ENCODE peak calls at places on chromosomes 4 and X, in six cellular contexts. I is AG04449, U is GM12865, O is activated T-cell treated with anti-CD3 and anti-CD28 coated beads for 48 hours, D is immature natural killer cell, W is EL. Y is an unnamed sample.
A peak's percentile ranks its signal among the peaks of the same experiment; 100 is the strongest.

GRCh38 chrX:48904626-48905025 is 6.8 kb downstream of the SLC35A2 start:
- DNase-seq in D (no peak), W (no peak), I (no peak), O (no peak), U (no peak), Y (no peak)

GRCh38 chrX:49910344-49910743 is 12.1 kb upstream of the CLCN5 start:
- DNase-seq in I (no peak), O (no peak), D (no peak), W (no peak), U (peak; percentile 36), Y (no peak)

GRCh38 chrX:136765957-136766356 is 14.8 kb downstream of the ARHGEF6 start:
- DNase-seq in D (no peak), U (no peak), W (no peak), I (no peak), O (no peak), Y (no peak)

GRCh38 chr4:62644372-62644771 is 1444.2 kb downstream of the ADGRL3 start:
- DNase-seq in I (no peak), D (no peak), U (peak; percentile 8), O (no peak), W (no peak), Y (no peak)

GRCh38 chrX:135985974-135986312 is 708 bp downstream of the SLC9A6 start:
- DNase-seq in U (no peak), I (no peak), D (no peak), W (no peak), O (no peak), Y (no peak)

GRCh38 chr4:184234155-184234554 is 16.5 kb upstream of the ENPP6 start:
- DNase-seq in W (no peak), D (no peak), I (no peak), O (no peak), U (no peak), Y (no peak)

GRCh38 chr4:148730766-148731165 is 288.6 kb upstream of the NR3C2 start:
- DNase-seq in W (no peak), D (no peak), U (no peak), O (no peak), I (no peak), Y (no peak)

GRCh38 chr4:159227984-159228383 is 125.1 kb downstream of the RAPGEF2 start:
- DNase-seq in D (no peak), U (no peak), I (peak; percentile 42), O (no peak), W (peak; percentile 87), Y (peak; percentile 80)

GRCh38 chr4:77950204-77950603 is 87.6 kb downstream of the MRPL1 start:
- DNase-seq in I (no peak), W (no peak), U (no peak), O (no peak), D (no peak), Y (no peak)

GRCh38 chr4:88610771-88611170 is 18.5 kb downstream of the HERC3 start:
- DNase-seq in O (no peak), U (no peak), W (no peak), D (no peak), I (no peak), Y (no peak)

GRCh38 chr4:186725422-186726149 is 1.9 kb upstream of the FAT1 start:
- DNase-seq in W (peak; percentile 83), D (no peak), I (no peak), U (no peak), O (no peak), Y (peak; percentile 81)

GRCh38 chr4:155944516-155944915 is 9.2 kb downstream of the CTSO start:
- DNase-seq in D (no peak), O (no peak), I (no peak), W (no peak), U (no peak), Y (no peak)

GRCh38 chr4:81405900-81406401 is 65.8 kb downstream of the RASGEF1B start:
- DNase-seq in W (peak; percentile 64), I (peak; percentile 19), D (peak; percentile 71), O (no peak), U (peak; percentile 68), Y (peak; percentile 42)

GRCh38 chrX:155262970-155263754 is 1.1 kb downstream of the RAB39B start:
- DNase-seq in I (no peak), U (peak; percentile 23), W (no peak), D (no peak), O (no peak), Y (no peak)

GRCh38 chrX:109601458-109601857 is 23.5 kb downstream of the KCNE5 start:
- DNase-seq in I (no peak), U (no peak), W (no peak), O (no peak), D (peak; percentile 47), Y (no peak)

GRCh38 chr4:26851129-26851528 is 9.5 kb upstream of the STIM2 start:
- DNase-seq in I (no peak), W (no peak), O (no peak), D (no peak), U (no peak), Y (no peak)

GRCh38 chr4:151205722-151206121 is 71.2 kb upstream of the PRSS48 start:
- DNase-seq in O (no peak), U (no peak), D (no peak), W (no peak), I (no peak), Y (no peak)

GRCh38 chrX:46737462-46737861 is 21.5 kb downstream of the SLC9A7 start:
- DNase-seq in I (no peak), D (no peak), W (peak; percentile 74), U (no peak), O (no peak), Y (no peak)

GRCh38 chr4:147285751-147286150 is 195.1 kb upstream of the EDNRA start:
- DNase-seq in U (no peak), D (no peak), I (peak; percentile 17), O (no peak), W (peak; percentile 10), Y (no peak)

GRCh38 chr4:170374770-170375169 is 285.0 kb upstream of the AADAT start:
- DNase-seq in I (no peak), D (peak; percentile 15), O (no peak), W (no peak), U (peak; percentile 76), Y (no peak)

GRCh38 chr4:42750091-42750490 is 93.2 kb upstream of the ATP8A1 start:
- DNase-seq in D (peak; percentile 56), W (no peak), I (no peak), U (peak; percentile 54), O (no peak), Y (no peak)

GRCh38 chr4:113497154-113497553 is 264.4 kb downstream of the CAMK2D start:
- DNase-seq in D (no peak), I (no peak), O (no peak), U (no peak), W (no peak), Y (no peak)

GRCh38 chr4:22483551-22483981 is 32.3 kb downstream of the ADGRA3 start:
- DNase-seq in W (peak; percentile 75), D (no peak), O (no peak), U (peak; percentile 22), I (peak; percentile 41), Y (no peak)

GRCh38 chr4:41933997-41934812 is 1.0 kb upstream of the TMEM33 start:
- DNase-seq in O (no peak), D (no peak), W (no peak), I (no peak), U (no peak), Y (no peak)

GRCh38 chr4:128574706-128575105 is 234.8 kb upstream of the JADE1 start:
- DNase-seq in D (peak; percentile 64), U (peak; percentile 89), W (peak; percentile 53), O (peak; percentile 60), I (peak; percentile 34), Y (peak; percentile 85)